ENCODE peak calls at places on chromosome 3, in five cellular contexts. J is GM23248, G is AG04450, L is SK-N-SH, E is ascending aorta. M is an unnamed sample. For H3K27me3, the result is how much of the 10 kb centered on the place peaks cover.

GRCh38 chr3:183377307-183377959 is 51.0 kb downstream of the MCF2L2 start:
- DNase-seq in J (no peak), G (no peak), L (no peak), E (no peak), M (no peak)

GRCh38 chr3:53719796-53720195 is 126.4 kb downstream of the CHDH start:
- DNase-seq in J (no peak), G (no peak), L (no peak), E (no peak), M (no peak)

GRCh38 chr3:38746641-38747040 is 69.4 kb downstream of the SCN10A start:
- DNase-seq in J (no peak), G (no peak), L (no peak), E (no peak), M (no peak)

GRCh38 chr3:119296723-119297122 is 2.5 kb downstream of the ARHGAP31 start:
- DNase-seq in J (peak), G (no peak), L (peak), E (no peak), M (no peak)

GRCh38 chr3:191385101-191385500 is 54.8 kb upstream of the UTS2B start:
- DNase-seq in J (no peak), G (no peak), L (no peak), E (no peak), M (no peak)

GRCh38 chr3:43753743-43754142 is 63.0 kb downstream of the ABHD5 start:
- DNase-seq in J (peak), G (peak), L (no peak), E (no peak), M (no peak)

GRCh38 chr3:120435621-120436020 is 15.2 kb downstream of the FSTL1 start:
- DNase-seq in J (peak), G (no peak), L (no peak), E (no peak), M (no peak)

GRCh38 chr3:185555101-185555501 is 2.7 kb upstream of the LIPH start:
- DNase-seq in J (peak), G (no peak), L (no peak), E (no peak), M (no peak)

GRCh38 chr3:146161725-146162047 is 702 bp upstream of the PLOD2 start:
- DNase-seq in J (peak), G (no peak), L (no peak), E (no peak), M (no peak)

GRCh38 chr3:141708367-141708766 is 29.7 kb upstream of the RNF7 start:
- DNase-seq in J (peak), G (no peak), L (no peak), E (no peak), M (no peak)
- H3K4me3 ChIP-seq in J (no peak), G (no peak), L (no peak), E (no peak), M (no peak)

GRCh38 chr3:193905541-193905940 is 230.4 kb upstream of the HES1 start:
- DNase-seq in J (no peak), G (no peak), L (no peak), E (no peak), M (no peak)
- H3K27me3 ChIP-seq in J (under half), G (half or more), L (under half), E (under half), M (under half)

GRCh38 chr3:9727041-9727595 is 4.4 kb upstream of the BRPF1 start:
- DNase-seq in J (peak), G (no peak), L (peak), E (no peak), M (peak)
- H3K4me3 ChIP-seq in J (no peak), G (no peak), L (no peak), E (no peak), M (peak)

GRCh38 chr3:133924041-133924440 is 28.4 kb upstream of the RAB6B start:
- DNase-seq in J (no peak), G (no peak), L (no peak), E (no peak), M (no peak)
- H3K27me3 ChIP-seq in J (under half), G (under half), L (under half), E (under half), M (under half)

M was measured in iPS DF 6.9.